ENCODE peak calls at places on chromosomes 12 and 14, in five cellular contexts. A is activated CD8-positive, alpha-beta memory T cell treated with anti-CD3 and anti-CD28 coated beads, Interleukin-2, amount 10 ng/mL, durations not matched to agents 7 days and 5 days; D is sigmoid colon; F is ELF-1; Y is stimulated activated CD4-positive, alpha-beta T cell treated with anti-CD3 and anti-CD28 coated beads, Interleukin-12 subunit alpha, Interleukin-12 subunit beta, amount 100 ng/mL, for 4 hours. L is an unnamed sample.

GRCh38 chr14:61403411-61403810 is 82.0 kb downstream of the PRKCH start:
- DNase-seq in Y (no peak), D (no peak), F (no peak), A (peak; percentile 55), L (no peak)

GRCh38 chr12:71371132-71371531 is 68.5 kb upstream of the LGR5 start:
- DNase-seq in Y (no peak), F (no peak), A (no peak), D (no peak), L (no peak)

GRCh38 chr14:77086017-77086727 is 11.9 kb upstream of the CIPC start:
- DNase-seq in A (no peak), Y (no peak), D (no peak), F (no peak), L (no peak)

GRCh38 chr14:65095633-65096205 is 6.6 kb downstream of the MAX start:
- DNase-seq in F (no peak), Y (no peak), D (peak; percentile 91), A (no peak), L (no peak)

GRCh38 chr12:118689793-118690192 is 291.5 kb upstream of the SRRM4 start:
- DNase-seq in Y (no peak), D (no peak), F (no peak), A (no peak), L (no peak)

GRCh38 chr14:24775919-24776318 is 141.9 kb upstream of the GZMB start:
- DNase-seq in F (peak; percentile 5), D (no peak), Y (no peak), A (no peak), L (no peak)

GRCh38 chr12:12333980-12334709 is 15.9 kb downstream of the MANSC1 start:
- DNase-seq in F (peak; percentile 60), A (peak; percentile 77), Y (peak; percentile 54), D (no peak), L (peak; percentile 47)

GRCh38 chr12:127781336-127781735 is 485.6 kb upstream of the TMEM132C start:
- DNase-seq in Y (no peak), A (no peak), D (no peak), F (no peak), L (no peak)

GRCh38 chr12:62758216-62758615 is 176.7 kb downstream of the PPM1H start:
- DNase-seq in D (no peak), A (no peak), F (no peak), Y (no peak), L (no peak)

GRCh38 chr12:52730383-52730782 is 27.1 kb upstream of the KRT77 start:
- DNase-seq in D (no peak), A (no peak), F (no peak), Y (no peak), L (no peak)

GRCh38 chr12:53862831-53863230 is 75.8 kb upstream of the HOXC13 start:
- DNase-seq in F (no peak), Y (no peak), A (no peak), D (no peak), L (no peak)

GRCh38 chr12:83313827-83314226 is 627.1 kb downstream of the TMTC2 start:
- DNase-seq in F (no peak), D (no peak), Y (no peak), A (no peak), L (no peak)

GRCh38 chr12:73726881-73727280 is 810.8 kb upstream of the ATXN7L3B start:
- DNase-seq in A (no peak), Y (no peak), F (no peak), D (no peak), L (no peak)

GRCh38 chr12:19129486-19130223 is at the start of gene PLEKHA5:
- DNase-seq in A (peak; percentile 59), Y (peak; percentile 11), F (peak; percentile 61), D (peak; percentile 81), L (peak; percentile 79)

GRCh38 chr12:52699373-52699772 is 4.0 kb downstream of the KRT77 start:
- DNase-seq in F (no peak), A (no peak), D (no peak), Y (no peak), L (no peak)

GRCh38 chr12:63353559-63353958 is 202.6 kb upstream of the AVPR1A start:
- DNase-seq in Y (no peak), A (no peak), D (no peak), F (no peak), L (no peak)

GRCh38 chr14:32826404-32827082 is 112.1 kb upstream of the NPAS3 start:
- DNase-seq in A (no peak), D (no peak), F (peak; percentile 24), Y (no peak), L (no peak)

GRCh38 chr14:25140423-25140822 is 90.5 kb upstream of the STXBP6 start:
- DNase-seq in Y (no peak), D (no peak), A (no peak), F (no peak), L (no peak)

GRCh38 chr14:68018598-68018997 is 199.0 kb downstream of the RAD51B start:
- DNase-seq in A (no peak), F (no peak), D (no peak), Y (no peak), L (no peak)

L was measured in heart left ventricle.